ENCODE peak calls at places on chromosomes 4 and X, in eight cellular contexts. One of them, this sample, is unnamed.

GRCh38 chr4:177108708-177109107 is 201.0 kb upstream of the NEIL3 start:
- DNase-seq in AG04450: peak; percentile 21
- DNase-seq in T47D: peak; percentile 1
- DNase-seq in T-helper 2 cell: no peak
- DNase-seq in BJ: no peak
- DNase-seq in T-cell: no peak
- DNase-seq in H4: no peak
- DNase-seq in EH: peak; percentile 59
- DNase-seq in this sample: no peak

GRCh38 chr4:84530449-84530848 is 31.4 kb upstream of the NKX6-1 start:
- DNase-seq in T-helper 2 cell: no peak
- DNase-seq in T47D: no peak
- DNase-seq in EH: peak; percentile 18
- DNase-seq in BJ: no peak
- DNase-seq in H4: peak; percentile 24
- DNase-seq in T-cell: no peak
- DNase-seq in AG04450: no peak
- DNase-seq in this sample: no peak

GRCh38 chr4:20194079-20195013 is 57.4 kb upstream of the SLIT2 start:
- DNase-seq in AG04450: peak; percentile 56
- DNase-seq in EH: peak; percentile 87
- DNase-seq in H4: peak; percentile 42
- DNase-seq in T47D: no peak
- DNase-seq in T-cell: no peak
- DNase-seq in BJ: peak; percentile 78
- DNase-seq in T-helper 2 cell: no peak
- DNase-seq in this sample: peak; percentile 63

GRCh38 chr4:166538491-166539005 is 665.5 kb downstream of the TLL1 start:
- DNase-seq in H4: no peak
- DNase-seq in EH: peak; percentile 27
- DNase-seq in T-cell: no peak
- DNase-seq in AG04450: no peak
- DNase-seq in BJ: no peak
- DNase-seq in T-helper 2 cell: no peak
- DNase-seq in T47D: no peak
- DNase-seq in this sample: no peak

GRCh38 chr4:141046255-141046654 is 87.0 kb downstream of the RNF150 start:
- DNase-seq in AG04450: peak; percentile 97
- DNase-seq in T-helper 2 cell: no peak
- DNase-seq in BJ: peak; percentile 96
- DNase-seq in T47D: no peak
- DNase-seq in H4: peak; percentile 72
- DNase-seq in EH: peak; percentile 99
- DNase-seq in T-cell: no peak
- DNase-seq in this sample: peak; percentile 98

GRCh38 chr4:6367313-6367945 is 97.8 kb downstream of the WFS1 start:
- DNase-seq in T-helper 2 cell: no peak
- DNase-seq in AG04450: no peak
- DNase-seq in H4: no peak
- DNase-seq in EH: no peak
- DNase-seq in BJ: no peak
- DNase-seq in T47D: no peak
- DNase-seq in T-cell: no peak
- DNase-seq in this sample: no peak

GRCh38 chr4:139273835-139274234 is 6.2 kb downstream of the MGARP start:
- DNase-seq in EH: no peak
- DNase-seq in T47D: no peak
- DNase-seq in T-helper 2 cell: no peak
- DNase-seq in T-cell: no peak
- DNase-seq in H4: no peak
- DNase-seq in BJ: no peak
- DNase-seq in AG04450: no peak
- DNase-seq in this sample: no peak

GRCh38 chrX:115689931-115690330 is 129.0 kb downstream of the PLS3 start:
- DNase-seq in EH: peak; percentile 59
- DNase-seq in T-helper 2 cell: no peak
- DNase-seq in H4: no peak
- DNase-seq in T47D: no peak
- DNase-seq in AG04450: no peak
- DNase-seq in T-cell: no peak
- DNase-seq in BJ: peak; percentile 4
- DNase-seq in this sample: no peak

GRCh38 chr4:17667653-17668201 is 53.3 kb downstream of the MED28 start:
- DNase-seq in T47D: no peak
- DNase-seq in BJ: no peak
- DNase-seq in AG04450: no peak
- DNase-seq in EH: no peak
- DNase-seq in T-cell: no peak
- DNase-seq in H4: no peak
- DNase-seq in T-helper 2 cell: no peak
- DNase-seq in this sample: no peak

GRCh38 chr4:3423952-3424351 is 17.8 kb upstream of the HGFAC start:
- DNase-seq in H4: no peak
- DNase-seq in T-cell: no peak
- DNase-seq in T47D: no peak
- DNase-seq in T-helper 2 cell: no peak
- DNase-seq in AG04450: no peak
- DNase-seq in EH: no peak
- DNase-seq in BJ: no peak
- DNase-seq in this sample: no peak

GRCh38 chr4:97593248-97593647 is 550.0 kb downstream of the STPG2 start:
- DNase-seq in AG04450: no peak
- DNase-seq in T-helper 2 cell: no peak
- DNase-seq in H4: no peak
- DNase-seq in BJ: no peak
- DNase-seq in T47D: no peak
- DNase-seq in T-cell: no peak
- DNase-seq in EH: no peak
- DNase-seq in this sample: no peak

GRCh38 chr4:128315756-128316520 is 28.3 kb upstream of the PGRMC2 start:
- DNase-seq in H4: no peak
- DNase-seq in T-cell: no peak
- DNase-seq in EH: peak; percentile 63
- DNase-seq in T-helper 2 cell: no peak
- DNase-seq in AG04450: no peak
- DNase-seq in BJ: no peak
- DNase-seq in T47D: no peak
- DNase-seq in this sample: no peak

GRCh38 chrX:152025656-152026440 is 51.4 kb upstream of the GABRE start:
- DNase-seq in AG04450: no peak
- DNase-seq in BJ: no peak
- DNase-seq in EH: no peak
- DNase-seq in T-cell: no peak
- DNase-seq in T47D: no peak
- DNase-seq in T-helper 2 cell: no peak
- DNase-seq in H4: no peak
- DNase-seq in this sample: no peak

GRCh38 chr4:118967393-118967792 is 78.7 kb downstream of the SYNPO2 start:
- DNase-seq in AG04450: no peak
- DNase-seq in EH: peak; percentile 74
- DNase-seq in T-helper 2 cell: no peak
- DNase-seq in BJ: no peak
- DNase-seq in H4: peak; percentile 65
- DNase-seq in T47D: no peak
- DNase-seq in T-cell: no peak
- DNase-seq in this sample: no peak

GRCh38 chrX:110145854-110146253 is 142.9 kb downstream of the TMEM164 start:
- DNase-seq in AG04450: no peak
- DNase-seq in H4: peak; percentile 13
- DNase-seq in BJ: no peak
- DNase-seq in T-helper 2 cell: no peak
- DNase-seq in EH: peak; percentile 46
- DNase-seq in T-cell: no peak
- DNase-seq in T47D: no peak
- DNase-seq in this sample: no peak

GRCh38 chrX:41010188-41010846 is 74.9 kb upstream of the USP9X start:
- DNase-seq in T-cell: peak; percentile 20
- DNase-seq in EH: peak; percentile 88
- DNase-seq in AG04450: peak; percentile 63
- DNase-seq in BJ: peak; percentile 39
- DNase-seq in H4: peak; percentile 77
- DNase-seq in T-helper 2 cell: peak; percentile 24
- DNase-seq in T47D: peak; percentile 6
- DNase-seq in this sample: peak; percentile 52

GRCh38 chrX:47564438-47565085 is 3.6 kb downstream of the ARAF start:
- DNase-seq in T-helper 2 cell: no peak
- DNase-seq in H4: no peak
- DNase-seq in AG04450: no peak
- DNase-seq in T-cell: no peak
- DNase-seq in T47D: no peak
- DNase-seq in BJ: no peak
- DNase-seq in EH: no peak
- DNase-seq in this sample: no peak

GRCh38 chr4:114226968-114227760 is 247.7 kb upstream of the ARSJ start:
- DNase-seq in EH: peak; percentile 57
- DNase-seq in AG04450: no peak
- DNase-seq in T-helper 2 cell: no peak
- DNase-seq in H4: no peak
- DNase-seq in T-cell: no peak
- DNase-seq in BJ: no peak
- DNase-seq in T47D: no peak
- DNase-seq in this sample: no peak

GRCh38 chrX:48468247-48468671 is 1.8 kb downstream of the SLC38A5 start:
- DNase-seq in AG04450: no peak
- DNase-seq in BJ: no peak
- DNase-seq in EH: no peak
- DNase-seq in T-cell: no peak
- DNase-seq in T-helper 2 cell: no peak
- DNase-seq in T47D: no peak
- DNase-seq in H4: no peak
- DNase-seq in this sample: no peak

GRCh38 chr4:69830529-69831269 is 29.2 kb downstream of the SULT1E1 start:
- DNase-seq in EH: no peak
- DNase-seq in T-helper 2 cell: no peak
- DNase-seq in T-cell: no peak
- DNase-seq in AG04450: no peak
- DNase-seq in H4: peak; percentile 22
- DNase-seq in T47D: no peak
- DNase-seq in BJ: no peak
- DNase-seq in this sample: no peak

GRCh38 chr4:1537410-1538095 is 131.3 kb upstream of the NKX1-1 start:
- DNase-seq in T-cell: no peak
- DNase-seq in T-helper 2 cell: no peak
- DNase-seq in BJ: no peak
- DNase-seq in EH: no peak
- DNase-seq in AG04450: no peak
- DNase-seq in H4: no peak
- DNase-seq in T47D: no peak
- DNase-seq in this sample: no peak

GRCh38 chrX:39327255-39327654 is 526.0 kb downstream of the MID1IP1 start:
- DNase-seq in BJ: no peak
- DNase-seq in T-helper 2 cell: no peak
- DNase-seq in T47D: no peak
- DNase-seq in AG04450: no peak
- DNase-seq in EH: no peak
- DNase-seq in T-cell: no peak
- DNase-seq in H4: no peak
- DNase-seq in this sample: no peak

GRCh38 chr4:186644737-186645261 is 78.9 kb downstream of the FAT1 start:
- DNase-seq in T-cell: no peak
- DNase-seq in AG04450: no peak
- DNase-seq in H4: no peak
- DNase-seq in EH: peak; percentile 42
- DNase-seq in T-helper 2 cell: no peak
- DNase-seq in BJ: no peak
- DNase-seq in T47D: no peak
- DNase-seq in this sample: no peak